ENCODE peak calls at places on chromosomes 11 and 22, in eight cellular contexts. G is GM13976, L is psoas muscle, Q is GM12865, A is sigmoid colon, F is chondrocyte, W is neural progenitor cell, N is colonic mucosa. X is an unnamed sample.

GRCh38 chr11:55707029-55707428 is 45.0 kb downstream of the OR4C6 start:
- DNase-seq in Q (peak; percentile 66), W (peak; percentile 9), L (no peak), A (no peak), F (no peak), N (no peak), G (peak; percentile 29), X (peak; percentile 22)

GRCh38 chr11:122178795-122179194 is 62.8 kb upstream of the BLID start:
- DNase-seq in L (no peak), G (no peak), Q (no peak), W (no peak), A (no peak), F (no peak), N (no peak), X (no peak)

GRCh38 chr11:10274726-10275125 is 19.3 kb downstream of the SBF2 start:
- DNase-seq in W (no peak), L (no peak), N (no peak), F (no peak), A (no peak), G (no peak), Q (peak; percentile 23), X (no peak)

GRCh38 chr11:1832989-1833365 is 1.8 kb upstream of the SYT8 start:
- DNase-seq in G (no peak), L (peak; percentile 48), A (no peak), F (no peak), Q (no peak), W (peak; percentile 47), N (no peak), X (no peak)

GRCh38 chr22:39318507-39319283 is 728 bp downstream of the RPL3 start:
- DNase-seq in G (no peak), L (peak; percentile 63), F (no peak), A (no peak), Q (no peak), N (no peak), W (peak; percentile 54), X (no peak)

GRCh38 chr22:24440718-24441405 is 13.5 kb downstream of the ADORA2A start:
- DNase-seq in Q (no peak), A (no peak), L (peak; percentile 70), W (no peak), F (peak; percentile 83), G (no peak), N (no peak), X (no peak)

GRCh38 chr11:128502736-128503135 is 84.6 kb downstream of the ETS1 start:
- DNase-seq in N (no peak), G (no peak), F (no peak), W (no peak), L (no peak), Q (no peak), A (no peak), X (no peak)

GRCh38 chr11:35038211-35038930 is 100.6 kb upstream of the CD44 start:
- DNase-seq in G (no peak), N (no peak), F (no peak), Q (peak; percentile 21), L (no peak), W (no peak), A (no peak), X (no peak)

GRCh38 chr11:2548596-2548995 is 103.8 kb downstream of the KCNQ1 start:
- DNase-seq in G (no peak), N (no peak), L (no peak), Q (no peak), W (no peak), A (peak; percentile 48), F (peak; percentile 77), X (no peak)

GRCh38 chr11:126510621-126511370 is 155.3 kb downstream of the ST3GAL4 start:
- DNase-seq in F (no peak), N (no peak), L (no peak), W (peak; percentile 51), A (peak; percentile 11), Q (no peak), G (no peak), X (no peak)

GRCh38 chr11:32893091-32893946 is 708 bp downstream of the QSER1 start:
- DNase-seq in A (peak; percentile 68), N (peak; percentile 59), L (peak; percentile 75), Q (peak; percentile 67), F (no peak), W (peak; percentile 92), G (peak; percentile 77), X (peak; percentile 68)

GRCh38 chr22:49369726-49370717 is 457.7 kb downstream of the BRD1 start:
- DNase-seq in F (peak; percentile 91), Q (no peak), L (no peak), N (peak; percentile 11), G (no peak), A (no peak), W (no peak), X (no peak)

GRCh38 chr11:116234989-116235567 is 537.7 kb downstream of the BUD13 start:
- DNase-seq in N (no peak), W (no peak), L (no peak), F (no peak), A (no peak), G (no peak), Q (no peak), X (no peak)

DNA sequence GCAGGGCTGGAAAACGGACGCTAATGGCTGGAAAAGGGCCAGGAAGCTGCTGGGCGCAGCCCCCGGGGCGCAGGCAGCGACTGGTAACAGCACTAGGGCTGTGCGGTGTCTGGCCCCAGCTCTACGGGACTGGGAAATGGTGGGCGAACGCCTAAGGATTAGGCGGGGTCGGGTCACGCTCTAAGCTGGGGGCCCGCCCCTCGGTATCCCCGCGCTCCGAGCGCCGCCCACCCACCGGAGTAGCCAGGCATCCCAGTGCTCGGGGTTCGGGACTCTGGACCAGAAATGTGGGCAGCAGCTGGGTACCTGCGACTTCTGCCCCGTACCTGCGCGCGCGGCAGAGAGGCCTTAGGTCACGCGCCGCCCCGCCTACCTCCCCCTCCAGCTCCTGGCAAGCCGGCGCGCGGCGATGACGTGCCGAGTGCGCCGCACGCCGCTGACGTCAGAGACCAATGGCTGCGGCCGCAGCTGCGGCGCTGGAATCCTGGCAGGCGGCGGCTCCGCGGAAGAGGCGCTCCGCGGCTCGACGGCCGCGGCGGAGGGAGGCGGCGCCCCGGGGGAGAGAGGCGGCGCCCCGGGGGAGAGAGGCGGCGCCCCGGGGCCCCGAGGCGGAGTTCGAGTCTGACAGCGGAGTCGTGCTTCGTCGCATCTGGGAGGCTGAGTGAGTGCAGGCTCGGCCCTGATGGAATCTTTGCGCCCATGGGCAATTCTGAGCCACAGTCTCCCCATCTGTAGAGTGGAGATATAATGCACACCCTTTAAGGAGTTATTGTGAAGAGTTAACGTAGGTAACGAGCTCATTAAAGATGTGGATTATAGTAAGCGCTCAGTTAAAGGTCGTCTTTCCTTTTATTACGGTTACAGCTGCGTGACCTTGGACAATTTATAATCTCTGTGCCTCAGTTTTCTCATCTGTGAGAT is at the start of the genes HPS4 and SRRD:
- DNase-seq in N (peak; percentile 89), W (peak; percentile 98), L (peak; percentile 95), Q (peak; percentile 93), F (peak; percentile 97), G (peak; percentile 95), A (peak; percentile 94), X (peak; percentile 94)
- TF ChIP-seq CTCF in N (no peak), W (no peak), L (no peak), Q (no peak), F (no peak), G (no peak), A (no peak), X (no peak)

GRCh38 chr11:78432058-78432515 is 14.5 kb upstream of the GAB2 start:
- DNase-seq in F (no peak), G (no peak), W (peak; percentile 52), N (no peak), L (no peak), Q (no peak), A (no peak), X (no peak)
- TF ChIP-seq CTCF in F (peak; percentile 71), G (peak; percentile 12), W (peak; percentile 65), N (peak; percentile 45), L (peak; percentile 43), Q (peak; percentile 31), A (no peak), X (peak; percentile 32)

DNA sequence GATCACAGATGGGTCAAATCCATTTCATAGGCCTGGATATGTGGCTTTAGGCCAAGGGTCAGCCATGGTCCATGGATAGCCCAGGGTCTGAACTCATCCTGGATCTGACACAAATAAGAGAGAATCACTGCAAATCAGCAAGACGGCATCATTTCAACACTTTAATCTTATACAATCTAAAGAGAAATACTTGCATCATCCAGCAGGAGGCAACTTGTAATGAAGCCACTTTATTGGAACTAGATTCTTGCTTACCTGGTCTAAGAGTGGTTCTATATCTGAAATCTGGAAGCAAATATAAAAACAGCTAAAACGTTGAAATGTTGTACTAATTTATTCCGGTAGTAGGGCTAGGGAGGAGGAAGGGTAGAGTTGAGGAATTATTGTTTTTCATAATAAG is 870.1 kb downstream of the JRKL start:
- DNase-seq in F (no peak), N (no peak), G (no peak), A (no peak), L (no peak), W (no peak), Q (no peak), X (no peak)
- TF ChIP-seq CTCF in F (peak; percentile 28), N (no peak), G (no peak), A (no peak), L (no peak), W (peak; percentile 14), Q (no peak), X (no peak)

GRCh38 chr11:77093056-77093891 is 9.4 kb upstream of the OMP start:
- DNase-seq in L (peak; percentile 40), A (peak; percentile 61), F (peak; percentile 93), Q (no peak), G (no peak), W (no peak), N (no peak), X (no peak)

GRCh38 chr11:77096591-77097019 is 6.0 kb upstream of the OMP start:
- DNase-seq in A (peak; percentile 42), F (peak; percentile 53), N (no peak), L (peak; percentile 32), Q (no peak), W (no peak), G (no peak), X (no peak)

GRCh38 chr11:77095551-77096490 is 6.8 kb upstream of the OMP start:
- DNase-seq in N (peak; percentile 91), Q (no peak), L (peak; percentile 34), A (peak; percentile 55), F (peak; percentile 75), G (no peak), W (peak; percentile 27), X (no peak)

GRCh38 chr11:77093987-77094840 is 8.4 kb upstream of the OMP start:
- DNase-seq in A (peak; percentile 47), Q (no peak), G (no peak), W (no peak), N (no peak), F (peak; percentile 41), L (peak; percentile 29), X (no peak)

GRCh38 chr11:77094841-77095365 is 7.7 kb upstream of the OMP start:
- DNase-seq in N (no peak), G (no peak), Q (no peak), L (peak; percentile 39), F (peak; percentile 81), W (no peak), A (peak; percentile 40), X (no peak)
- TF ChIP-seq CTCF in N (no peak), G (no peak), Q (no peak), L (no peak), F (no peak), W (no peak), A (no peak), X (no peak)

GRCh38 chr22:32957093-32957835 is 100.9 kb downstream of the SYN3 start:
- DNase-seq in Q (no peak), G (no peak), A (no peak), W (no peak), L (no peak), F (no peak), N (no peak), X (no peak)

GRCh38 chr22:32958021-32958420 is 100.2 kb downstream of the SYN3 start:
- DNase-seq in A (no peak), W (peak; percentile 29), F (no peak), G (no peak), L (no peak), Q (no peak), N (no peak), X (no peak)
- TF ChIP-seq CTCF in A (no peak), W (peak; percentile 31), F (peak; percentile 37), G (no peak), L (no peak), Q (no peak), N (no peak), X (no peak)

X was measured in GM10248.